ENCODE peak calls at places on chromosomes 7 and 10, in nine cellular contexts. S, J, V, A, F, U, E, Z and C are unnamed samples.

GRCh38 chr7:77995717-77996116 is 197.1 kb downstream of the PHTF2 start:
- DNase-seq in S (no peak), J (no peak), V (no peak), A (no peak), F (no peak), U (no peak), E (no peak), Z (no peak), C (no peak)

GRCh38 chr7:43071604-43072003 is 40.8 kb upstream of the HECW1 start:
- DNase-seq in S (no peak), J (peak), V (no peak), A (no peak), F (no peak), U (peak), E (no peak), Z (no peak), C (no peak)

GRCh38 chr7:154913645-154914579 is 89.0 kb downstream of the PAXIP1 start:
- DNase-seq in S (peak), J (peak), V (peak), A (peak), F (no peak), U (peak), E (peak), Z (peak), C (peak)

GRCh38 chr10:50981904-50982303 is 92.4 kb upstream of the PRKG1 start:
- DNase-seq in S (no peak), J (no peak), V (no peak), A (no peak), F (no peak), U (no peak), E (no peak), Z (no peak), C (no peak)

GRCh38 chr7:7816084-7816483 is 97.7 kb upstream of the RPA3 start:
- DNase-seq in S (peak), J (no peak), V (no peak), A (no peak), F (no peak), U (no peak), E (no peak), Z (no peak), C (peak)

GRCh38 chr10:106025208-106025811 is 1139.2 kb downstream of the SORCS1 start:
- DNase-seq in S (no peak), J (no peak), V (no peak), A (no peak), F (no peak), U (no peak), E (no peak), Z (no peak), C (no peak)

GRCh38 chr10:86922553-86922961 is 34.9 kb downstream of the MMRN2 start:
- DNase-seq in S (no peak), J (no peak), V (no peak), A (no peak), F (no peak), U (no peak), E (no peak), Z (no peak), C (no peak)

GRCh38 chr7:15685358-15686181 is 913 bp downstream of the MEOX2 start:
- DNase-seq in S (peak), J (peak), V (no peak), A (peak), F (no peak), U (no peak), E (no peak), Z (peak), C (no peak)

GRCh38 chr7:134720091-134720935 is 59.1 kb upstream of the CALD1 start:
- DNase-seq in S (no peak), J (no peak), V (peak), A (no peak), F (no peak), U (no peak), E (no peak), Z (no peak), C (no peak)

GRCh38 chr10:11608159-11608966 is 3.1 kb downstream of the USP6NL start:
- DNase-seq in S (no peak), J (no peak), V (no peak), A (no peak), F (no peak), U (no peak), E (no peak), Z (no peak), C (no peak)

GRCh38 chr7:141999219-141999618 is 3.5 kb downstream of the MGAM start:
- DNase-seq in S (no peak), J (no peak), V (no peak), A (no peak), F (no peak), U (no peak), E (no peak), Z (no peak), C (no peak)

GRCh38 chr7:127264219-127264618 is 11.5 kb upstream of the GRM8 start:
- DNase-seq in S (no peak), J (no peak), V (no peak), A (no peak), F (no peak), U (no peak), E (no peak), Z (no peak), C (no peak)

GRCh38 chr10:30630571-30630970 is 1.0 kb upstream of the LYZL2 start:
- DNase-seq in S (no peak), J (no peak), V (no peak), A (no peak), F (no peak), U (no peak), E (no peak), Z (no peak), C (no peak)